ENCODE peak calls at places on chromosomes 4 and X, in four cellular contexts. F is Panc1, H is HepG2, W is K562. U is an unnamed sample.

GRCh38 chrX:24145340-24146186 is 4.0 kb upstream of the ZFX start:
- DNase-seq in F (no peak), H (peak; percentile 18), W (no peak), U (no peak)

GRCh38 chr4:138222041-138222440 is 20.1 kb downstream of the SLC7A11 start:
- DNase-seq in F (no peak), H (no peak), W (no peak), U (no peak)

GRCh38 chrX:41066969-41067368 is 18.3 kb upstream of the USP9X start:
- DNase-seq in F (no peak), H (no peak), W (no peak), U (no peak)

GRCh38 chr4:185573651-185574199 is 38.4 kb upstream of the PDLIM3 start:
- DNase-seq in F (no peak), H (peak; percentile 58), W (peak; percentile 11), U (peak; percentile 91)

GRCh38 chrX:39157796-39158195 is 356.5 kb downstream of the MID1IP1 start:
- DNase-seq in F (no peak), H (no peak), W (no peak), U (no peak)

GRCh38 chr4:149120331-149121014 is 678.3 kb upstream of the NR3C2 start:
- DNase-seq in F (no peak), H (no peak), W (no peak), U (no peak)

GRCh38 chr4:177127658-177128057 is 182.0 kb upstream of the NEIL3 start:
- DNase-seq in F (no peak), H (no peak), W (no peak), U (no peak)

GRCh38 chr4:72954811-72955210 is 114.7 kb downstream of the COX18 start:
- DNase-seq in F (no peak), H (no peak), W (no peak), U (no peak)

GRCh38 chr4:8414377-8414776 is 26.1 kb downstream of the ACOX3 start:
- DNase-seq in F (no peak), H (no peak), W (no peak), U (no peak)

GRCh38 chrX:74534569-74535038 is 79.8 kb downstream of the RLIM start:
- DNase-seq in F (no peak), H (no peak), W (no peak), U (no peak)

GRCh38 chr4:107283587-107284559 is 247.8 kb upstream of the DKK2 start:
- DNase-seq in F (no peak), H (no peak), W (no peak), U (no peak)

GRCh38 chrX:259692-260355 is 21.4 kb upstream of the PLCXD1 start:
- DNase-seq in F (no peak), H (no peak), W (no peak), U (no peak)

GRCh38 chr4:36399762-36400353 is 118.4 kb downstream of the DTHD1 start:
- DNase-seq in F (peak; percentile 15), H (peak; percentile 2), W (no peak), U (no peak)

GRCh38 chrX:7146026-7146702 is 1.3 kb upstream of the STS start:
- DNase-seq in F (no peak), H (no peak), W (no peak), U (no peak)

GRCh38 chr4:71878388-71878787 is 94.5 kb upstream of the GC start:
- DNase-seq in F (no peak), H (no peak), W (no peak), U (no peak)

GRCh38 chr4:845233-845835 is 19.4 kb upstream of the CPLX1 start:
- DNase-seq in F (no peak), H (no peak), W (no peak), U (no peak)

GRCh38 chr4:8534129-8534528 is 46.1 kb upstream of the GPR78 start:
- DNase-seq in F (no peak), H (no peak), W (no peak), U (peak; percentile 39)

GRCh38 chrX:11434607-11435006 is 141.4 kb downstream of the AMELX start:
- DNase-seq in F (no peak), H (no peak), W (no peak), U (no peak)

GRCh38 chrX:135477576-135477975 is 42.9 kb upstream of the INTS6L start:
- DNase-seq in F (peak; percentile 15), H (peak; percentile 33), W (peak; percentile 28), U (peak; percentile 29)

GRCh38 chrX:68868316-68868715 is 39.5 kb downstream of the EFNB1 start:
- DNase-seq in F (no peak), H (no peak), W (no peak), U (no peak)

GRCh38 chr4:7083597-7084563 is 16.0 kb upstream of the GRPEL1 start:
- DNase-seq in F (no peak), H (no peak), W (no peak), U (no peak)

GRCh38 chr4:17932041-17932440 is 89.5 kb downstream of the LCORL start:
- DNase-seq in F (no peak), H (no peak), W (no peak), U (no peak)

GRCh38 chr4:150302553-150302952 is 224.3 kb downstream of the DCLK2 start:
- DNase-seq in F (no peak), H (peak; percentile 74), W (peak; percentile 63), U (peak; percentile 53)

GRCh38 chr4:2943364-2944090 is 19.7 kb downstream of the NOP14 start:
- DNase-seq in F (no peak), H (no peak), W (no peak), U (no peak)

GRCh38 chrX:45070116-45071007 is 130.3 kb downstream of the DIPK2B start:
- DNase-seq in F (peak; percentile 41), H (peak; percentile 12), W (peak; percentile 16), U (peak; percentile 24)

GRCh38 chr4:79865253-79865652 is 207.8 kb downstream of the ANTXR2 start:
- DNase-seq in F (no peak), H (no peak), W (no peak), U (no peak)

GRCh38 chrX:14798805-14799397 is 74.0 kb downstream of the FANCB start:
- DNase-seq in F (no peak), H (no peak), W (no peak), U (no peak)

GRCh38 chr4:164383187-164384181 is 370.4 kb upstream of the SMIM31 start:
- DNase-seq in F (no peak), H (no peak), W (no peak), U (no peak)

GRCh38 chrX:28920554-28920953 is 333.3 kb downstream of the IL1RAPL1 start:
- DNase-seq in F (no peak), H (no peak), W (no peak), U (no peak)

GRCh38 chrX:48470833-48471118 is 716 bp upstream of the SLC38A5 start:
- DNase-seq in F (no peak), H (peak; percentile 52), W (no peak), U (no peak)

GRCh38 chrX:54208531-54208930 is 25.5 kb upstream of the FAM120C start:
- DNase-seq in F (no peak), H (no peak), W (no peak), U (no peak)

GRCh38 chr4:152999376-153000067 is 63.4 kb downstream of the FHDC1 start:
- DNase-seq in F (no peak), H (no peak), W (no peak), U (no peak)

DNA sequence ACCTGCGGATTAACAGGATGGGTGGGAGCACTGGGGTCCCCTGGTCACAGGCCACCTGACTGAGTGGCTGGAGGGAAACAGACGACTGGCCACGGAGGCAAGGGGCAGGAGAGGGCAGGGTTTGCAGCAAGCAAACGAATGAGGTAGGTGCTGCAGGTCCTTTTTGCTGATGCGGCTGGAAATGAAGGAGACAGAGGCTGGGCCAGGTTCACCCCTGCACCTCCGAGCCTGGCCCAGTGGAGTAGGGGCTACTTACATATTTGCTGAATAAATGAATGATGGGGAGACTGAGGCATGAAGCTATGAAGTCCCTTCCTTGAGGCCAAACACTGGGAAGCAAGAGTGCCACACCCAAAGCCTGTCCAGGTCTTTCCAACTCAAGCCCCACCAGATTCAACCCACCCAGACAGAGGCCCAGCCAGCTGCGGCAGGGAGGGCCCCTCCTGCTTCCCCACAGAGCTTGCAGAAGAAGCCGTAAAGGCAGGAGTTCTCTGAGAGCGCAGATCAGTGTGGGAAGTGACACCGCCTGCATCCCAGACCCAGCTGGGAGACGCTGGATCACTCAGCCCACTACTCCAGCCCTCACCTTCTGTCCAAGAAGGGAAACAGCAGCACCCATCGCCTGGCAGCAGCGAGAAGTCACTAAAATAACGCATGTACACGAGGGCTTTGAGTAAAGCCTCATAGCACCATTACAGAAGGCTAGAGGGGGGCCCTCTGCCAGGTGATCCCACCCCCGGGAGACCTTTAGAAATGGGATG is 36.1 kb upstream of the C4orf50 start:
- DNase-seq in F (no peak), H (no peak), W (no peak), U (no peak)
- TF ChIP-seq CTCF in F (no peak), H (no peak), W (no peak), U (no peak)

GRCh38 chr4:158200214-158200613 is 10.1 kb upstream of the TMEM144 start:
- DNase-seq in F (no peak), H (no peak), W (no peak), U (no peak)

GRCh38 chr4:158203929-158204328 is 6.4 kb upstream of the TMEM144 start:
- DNase-seq in F (no peak), H (no peak), W (no peak), U (no peak)

GRCh38 chr4:158197194-158197593 is 13.1 kb upstream of the TMEM144 start:
- DNase-seq in F (no peak), H (no peak), W (no peak), U (no peak)

GRCh38 chr4:158202475-158202874 is 7.8 kb upstream of the TMEM144 start:
- DNase-seq in F (no peak), H (no peak), W (no peak), U (no peak)

GRCh38 chr4:158201310-158201709 is 9.0 kb upstream of the TMEM144 start:
- DNase-seq in F (no peak), H (no peak), W (no peak), U (no peak)
- TF ChIP-seq TCF7L2 in F (no peak), H (no peak), W (no peak), U (no peak)

GRCh38 chr4:54233128-54233696 is 4.1 kb downstream of the PDGFRA start:
- DNase-seq in F (peak; percentile 35), H (peak; percentile 55), W (peak; percentile 74), U (peak; percentile 40)
- TF ChIP-seq CTCF in F (peak; percentile 78), H (peak; percentile 93), W (peak; percentile 72), U (peak; percentile 66)

GRCh38 chr4:114383721-114384120 is 214.9 kb upstream of the UGT8 start:
- DNase-seq in F (no peak), H (no peak), W (no peak), U (peak; percentile 34)
- TF ChIP-seq TCF7L2 in F (no peak), H (no peak), W (no peak), U (peak; percentile 15)

GRCh38 chr4:158268553-158268952 is 58.3 kb downstream of the TMEM144 start:
- DNase-seq in F (no peak), H (no peak), W (no peak), U (no peak)
- TF ChIP-seq CTCF in F (peak; percentile 13), H (no peak), W (no peak), U (peak; percentile 30)